ENCODE peak calls at places on chromosomes 4 and X, in six cellular contexts. K is fibroblast of pulmonary artery; B is CD8-positive, alpha-beta memory T cell; N is pons; M is OCI-LY7; T is NCI-H1436. D is an unnamed sample.

GRCh38 chr4:3257125-3257690 is 8.2 kb downstream of the MSANTD1 start:
- DNase-seq in K (no peak), B (no peak), N (no peak), M (no peak), T (no peak), D (peak)

GRCh38 chr4:112855058-112855457 is 194.4 kb upstream of the ANK2 start:
- DNase-seq in K (no peak), B (no peak), N (peak), M (no peak), T (no peak), D (no peak)

GRCh38 chrX:82748901-82749505 is 759.1 kb upstream of the POU3F4 start:
- DNase-seq in K (no peak), B (no peak), N (no peak), M (no peak), T (no peak), D (no peak)

GRCh38 chr4:39042365-39042764 is 10.2 kb upstream of the TMEM156 start:
- DNase-seq in K (no peak), B (no peak), N (peak), M (no peak), T (no peak), D (no peak)

GRCh38 chrX:112844250-112844649 is 3.6 kb upstream of the AMOT start:
- DNase-seq in K (no peak), B (no peak), N (no peak), M (no peak), T (no peak), D (no peak)

GRCh38 chr4:186765138-186765537 is 41.5 kb upstream of the FAT1 start:
- DNase-seq in K (peak), B (no peak), N (no peak), M (no peak), T (no peak), D (no peak)

GRCh38 chr4:173242466-173243250 is 74.0 kb downstream of the GALNT7 start:
- DNase-seq in K (no peak), B (no peak), N (no peak), M (no peak), T (no peak), D (no peak)

GRCh38 chr4:2576290-2576689 is 39.8 kb downstream of the FAM193A start:
- DNase-seq in K (no peak), B (no peak), N (no peak), M (no peak), T (no peak), D (no peak)

GRCh38 chrX:27336466-27337091 is 126.6 kb downstream of the PPP4R3C start:
- DNase-seq in K (peak), B (no peak), N (peak), M (peak), T (no peak), D (peak)

GRCh38 chr4:77022581-77023133 is 53.1 kb downstream of the CCNI start:
- DNase-seq in K (peak), B (no peak), N (no peak), M (no peak), T (no peak), D (no peak)

GRCh38 chr4:85058551-85058950 is 92.1 kb upstream of the WDFY3 start:
- DNase-seq in K (no peak), B (no peak), N (no peak), M (no peak), T (no peak), D (no peak)

GRCh38 chr4:8037150-8037769 is 97.6 kb upstream of the AFAP1 start:
- DNase-seq in K (no peak), B (no peak), N (no peak), M (no peak), T (no peak), D (no peak)

GRCh38 chrX:102746134-102746584 is 25.6 kb downstream of the GPRASP3 start:
- DNase-seq in K (peak), B (peak), N (no peak), M (no peak), T (no peak), D (peak)

GRCh38 chr4:134216436-134216835 is 14.8 kb upstream of the PABPC4L start:
- DNase-seq in K (peak), B (no peak), N (no peak), M (no peak), T (no peak), D (no peak)

GRCh38 chrX:48540480-48540879 is 966 bp downstream of the TBC1D25 start:
- DNase-seq in K (no peak), B (no peak), N (no peak), M (no peak), T (no peak), D (no peak)

GRCh38 chr4:183443609-183444148 is 757 bp upstream of the CDKN2AIP start:
- DNase-seq in K (no peak), B (no peak), N (peak), M (no peak), T (no peak), D (peak)

GRCh38 chr4:158783775-158784174 is 14.9 kb downstream of the FNIP2 start:
- DNase-seq in K (peak), B (no peak), N (no peak), M (no peak), T (no peak), D (no peak)

GRCh38 chr4:73660808-73661207 is 40.6 kb upstream of the RASSF6 start:
- DNase-seq in K (no peak), B (no peak), N (no peak), M (no peak), T (no peak), D (no peak)

GRCh38 chrX:19646298-19646697 is 131.0 kb upstream of the MAP3K15 start:
- DNase-seq in K (no peak), B (no peak), N (no peak), M (no peak), T (no peak), D (no peak)

GRCh38 chrX:56763556-56764152 is 34.6 kb downstream of the NBDY start:
- DNase-seq in K (no peak), B (no peak), N (peak), M (no peak), T (no peak), D (peak)

GRCh38 chr4:173448557-173448918 is 49.6 kb upstream of the SCRG1 start:
- DNase-seq in K (no peak), B (no peak), N (no peak), M (no peak), T (no peak), D (no peak)

GRCh38 chr4:26873391-26874026 is 12.9 kb downstream of the STIM2 start:
- DNase-seq in K (no peak), B (peak), N (no peak), M (no peak), T (no peak), D (no peak)

GRCh38 chr4:110003401-110004187 is 90.9 kb downstream of the EGF start:
- DNase-seq in K (no peak), B (no peak), N (no peak), M (no peak), T (no peak), D (no peak)

GRCh38 chr4:74440356-74440755 is 4.6 kb upstream of the AREG start:
- DNase-seq in K (no peak), B (no peak), N (no peak), M (peak), T (no peak), D (no peak)

GRCh38 chrX:70664726-70665125 is 220.1 kb downstream of the DLG3 start:
- DNase-seq in K (peak), B (no peak), N (peak), M (peak), T (peak), D (peak)

GRCh38 chrX:154013614-154014360 is 5.9 kb downstream of the IRAK1 start:
- DNase-seq in K (peak), B (peak), N (no peak), M (peak), T (peak), D (peak)

GRCh38 chrX:29040160-29040559 is 452.9 kb downstream of the IL1RAPL1 start:
- DNase-seq in K (no peak), B (no peak), N (no peak), M (no peak), T (no peak), D (no peak)

GRCh38 chr4:140103676-140104075 is 50.3 kb downstream of the MAML3 start:
- DNase-seq in K (peak), B (no peak), N (no peak), M (peak), T (no peak), D (peak)

GRCh38 chr4:92381640-92382039 is 77.9 kb downstream of the GRID2 start:
- DNase-seq in K (peak), B (no peak), N (no peak), M (no peak), T (no peak), D (no peak)

GRCh38 chr4:135201081-135201480 is 999.5 kb upstream of the PABPC4L start:
- DNase-seq in K (no peak), B (no peak), N (no peak), M (no peak), T (no peak), D (no peak)

GRCh38 chr4:176660561-176660960 is 132.2 kb downstream of the VEGFC start:
- DNase-seq in K (no peak), B (no peak), N (no peak), M (no peak), T (no peak), D (no peak)

GRCh38 chrX:103918050-103918449 is 44.4 kb upstream of the TMSB15B start:
- DNase-seq in K (peak), B (peak), N (peak), M (peak), T (peak), D (peak)

GRCh38 chr4:1987721-1988326 is 20.9 kb downstream of the NELFA start:
- DNase-seq in K (no peak), B (no peak), N (no peak), M (no peak), T (no peak), D (no peak)

GRCh38 chrX:661154-661553 is 30.6 kb downstream of the SHOX start:
- DNase-seq in K (no peak), B (no peak), N (no peak), M (no peak), T (no peak), D (no peak)

GRCh38 chrX:101462892-101463291 is 22.4 kb upstream of the ARMCX4 start:
- DNase-seq in K (peak), B (no peak), N (peak), M (peak), T (peak), D (peak)

GRCh38 chr4:182143822-182144620 is 99.2 kb upstream of the TENM3 start:
- DNase-seq in K (peak), B (no peak), N (no peak), M (no peak), T (peak), D (no peak)

GRCh38 chrX:34880656-34881055 is 61.9 kb upstream of the FAM47B start:
- DNase-seq in K (peak), B (no peak), N (no peak), M (no peak), T (no peak), D (no peak)

GRCh38 chrX:21166302-21166982 is 207.8 kb upstream of the CNKSR2 start:
- DNase-seq in K (peak), B (no peak), N (no peak), M (no peak), T (no peak), D (no peak)

D was measured in G401.